ENCODE peak calls at places on chromosome 11, in four cellular contexts. T is kidney epithelial cell, P is neural crest cell, D is tibial nerve. N is an unnamed sample.

GRCh38 chr11:72753341-72754148 is 1.3 kb upstream of the ARAP1 start:
- DNase-seq in D (no peak), T (no peak), P (no peak), N (no peak)

GRCh38 chr11:117219001-117219400 is 12.9 kb downstream of the PCSK7 start:
- DNase-seq in P (no peak), D (no peak), T (no peak), N (no peak)

GRCh38 chr11:61023086-61024035 is 51.9 kb downstream of the CD6 start:
- DNase-seq in P (no peak), D (no peak), T (no peak), N (no peak)

GRCh38 chr11:57345555-57346151 is 7.5 kb downstream of the P2RX3 start:
- DNase-seq in D (peak), T (no peak), P (peak), N (peak)

GRCh38 chr11:13118194-13118593 is 109.1 kb downstream of the RASSF10 start:
- DNase-seq in P (no peak), T (peak), D (no peak), N (no peak)

GRCh38 chr11:129230006-129230405 is 37.9 kb upstream of the ARHGAP32 start:
- DNase-seq in P (no peak), D (no peak), T (no peak), N (no peak)

GRCh38 chr11:831132-831864 is 1.5 kb upstream of the CD151 start:
- DNase-seq in D (no peak), P (no peak), T (no peak), N (no peak)

GRCh38 chr11:72221386-72221785 is 3.2 kb upstream of the INPPL1 start:
- DNase-seq in T (no peak), P (no peak), D (no peak), N (no peak)

GRCh38 chr11:17931595-17931994 is 81.3 kb downstream of the SERGEF start:
- DNase-seq in P (no peak), D (no peak), T (no peak), N (no peak)

GRCh38 chr11:119714590-119714989 is 14.4 kb downstream of the NECTIN1 start:
- DNase-seq in D (no peak), T (no peak), P (no peak), N (no peak)

GRCh38 chr11:12802418-12803085 is 128.3 kb downstream of the TEAD1 start:
- DNase-seq in D (no peak), T (peak), P (no peak), N (no peak)

GRCh38 chr11:129023968-129024676 is 81.5 kb upstream of the TP53AIP1 start:
- DNase-seq in P (no peak), T (peak), D (no peak), N (no peak)

GRCh38 chr11:131770801-131771200 is 400.4 kb downstream of the NTM start:
- DNase-seq in T (no peak), P (no peak), D (no peak), N (no peak)

GRCh38 chr11:95150977-95151684 is 61.5 kb downstream of the ENDOD1 start:
- DNase-seq in P (peak), T (peak), D (peak), N (peak)

GRCh38 chr11:46367244-46367915 is 14.1 kb upstream of the MDK start:
- DNase-seq in D (peak), P (peak), T (no peak), N (peak)

GRCh38 chr11:111046291-111046690 is 199.2 kb upstream of the POU2AF2 start:
- DNase-seq in P (no peak), D (no peak), T (no peak), N (no peak)

DNA sequence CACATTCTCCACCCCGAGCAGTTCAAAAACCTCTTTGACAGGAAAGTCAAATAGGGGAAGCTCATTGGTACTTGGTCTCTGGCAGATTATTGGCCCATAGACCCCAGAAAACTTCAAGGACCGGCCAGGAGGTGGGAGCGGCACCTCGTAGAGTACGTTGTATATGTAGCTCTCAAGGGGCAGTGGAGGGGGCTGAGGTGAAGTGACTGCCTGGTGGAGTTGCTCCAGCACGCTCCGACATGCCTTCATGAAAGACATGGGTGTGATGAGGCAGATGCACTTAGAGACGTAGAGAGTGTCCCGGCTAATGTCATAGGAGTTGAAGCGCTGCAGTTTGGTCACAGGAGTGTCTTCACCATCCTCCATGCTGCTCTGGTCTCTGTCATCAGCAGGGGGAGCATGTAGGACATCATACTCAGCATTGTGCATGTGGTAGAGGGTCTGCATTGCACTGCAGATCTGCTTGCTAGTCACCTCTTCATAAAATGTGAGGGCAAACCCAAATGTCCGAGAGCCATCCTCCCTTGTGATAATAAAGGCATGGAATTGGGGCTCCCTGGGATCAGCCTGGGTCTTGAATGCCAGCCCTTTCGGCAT is 61.3 kb downstream of the DENND5A start:
- DNase-seq in P (no peak), T (no peak), D (no peak), N (no peak)
- TF ChIP-seq CTCF in P (no peak), T (no peak), D (no peak), N (no peak)

DNA sequence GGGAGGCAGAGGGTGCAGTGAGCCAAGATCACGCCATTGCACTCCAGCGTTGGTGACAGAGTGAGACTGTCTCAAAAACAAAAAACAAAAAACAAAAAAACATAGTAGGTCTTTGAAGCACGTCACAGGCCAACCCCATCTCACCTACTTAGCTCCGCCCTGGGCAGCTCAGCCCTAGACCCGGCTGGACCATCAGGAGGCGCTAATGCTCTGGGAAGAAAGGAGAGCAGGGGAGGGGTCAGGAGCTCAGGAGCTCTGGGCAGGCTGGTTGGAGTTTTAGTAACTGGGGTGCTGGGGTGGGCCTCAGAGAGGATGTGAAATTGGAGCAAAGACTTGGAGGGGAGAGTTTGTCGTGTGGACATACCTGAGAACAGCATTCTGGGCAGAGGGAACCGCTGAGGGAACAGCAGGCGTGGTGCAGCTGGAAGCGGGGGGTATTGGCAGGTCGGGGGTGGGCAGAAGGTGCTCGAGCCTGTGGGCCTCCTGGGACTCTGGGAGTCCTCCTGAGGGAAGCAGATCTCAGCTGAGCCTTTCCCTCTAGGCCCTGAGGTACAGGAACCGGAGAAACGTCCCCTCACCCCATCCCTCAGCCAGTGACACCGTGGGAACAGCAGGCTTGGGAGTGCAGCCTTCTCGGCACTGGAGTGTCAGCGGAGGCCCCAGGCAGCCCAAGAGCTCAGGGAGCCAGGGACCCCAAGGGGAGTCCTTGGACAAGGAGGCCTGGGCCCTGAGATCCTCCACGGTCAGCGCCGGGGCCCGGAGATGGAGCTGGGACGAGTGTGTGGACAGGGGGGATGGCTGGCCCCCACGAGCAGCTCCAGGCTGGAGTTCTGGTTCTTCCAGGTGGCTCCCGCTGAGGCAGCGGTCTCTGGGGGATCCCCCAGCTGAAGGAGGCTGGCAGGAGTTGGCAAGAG is 2.2 kb upstream of the RPS6KA4 start:
- DNase-seq in P (peak), D (no peak), T (no peak), N (no peak)
- TF ChIP-seq CTCF in P (peak), D (no peak), T (peak), N (no peak)

GRCh38 chr11:126545057-126545555 is 189.6 kb downstream of the ST3GAL4 start:
- DNase-seq in T (no peak), D (no peak), P (no peak), N (no peak)
- TF ChIP-seq CTCF in T (no peak), D (no peak), P (no peak), N (no peak)

GRCh38 chr11:66216911-66217310 is 51.5 kb upstream of the RAB1B start:
- DNase-seq in P (no peak), T (no peak), D (no peak), N (no peak)
- TF ChIP-seq CTCF in P (no peak), T (no peak), D (no peak), N (no peak)

N was measured in activated B cell treated with CpG ODN at 0.5 μM for 24 hours.